ENCODE peak calls at places on chromosomes 16 and 17, in five cellular contexts. L is endothelial cell, H is GM20000, G is upper lobe of right lung, T is GM10248. E is an unnamed sample.

GRCh38 chr16:82651921-82652601 is 25.3 kb downstream of the CDH13 start:
- DNase-seq in L (no peak), H (peak), G (no peak), T (no peak), E (no peak)

GRCh38 chr17:57110579-57111367 is 25.7 kb downstream of the AKAP1 start:
- DNase-seq in L (no peak), H (no peak), G (no peak), T (no peak), E (no peak)

GRCh38 chr16:8571061-8571596 is 19.2 kb downstream of the TMEM114 start:
- DNase-seq in L (no peak), H (no peak), G (no peak), T (no peak), E (no peak)

GRCh38 chr16:875182-876040 is 74.9 kb upstream of the GNG13 start:
- DNase-seq in L (no peak), H (no peak), G (no peak), T (no peak), E (no peak)

GRCh38 chr17:2023692-2024571 is 1.2 kb downstream of the RTN4RL1 start:
- DNase-seq in L (peak), H (no peak), G (peak), T (no peak), E (no peak)

GRCh38 chr17:17876959-17877547 is 40.3 kb upstream of the SREBF1 start:
- DNase-seq in L (no peak), H (no peak), G (no peak), T (no peak), E (no peak)

GRCh38 chr17:82200743-82201497 is 11.7 kb downstream of the CCDC57 start:
- DNase-seq in L (no peak), H (no peak), G (no peak), T (no peak), E (no peak)

GRCh38 chr16:89482824-89483220 is 7.5 kb downstream of the ANKRD11 start:
- DNase-seq in L (no peak), H (no peak), G (no peak), T (no peak), E (no peak)

GRCh38 chr16:10708969-10709368 is 14.2 kb upstream of the TEKT5 start:
- DNase-seq in L (no peak), H (no peak), G (no peak), T (no peak), E (no peak)

GRCh38 chr17:71111945-71112344 is 942.6 kb downstream of the KCNJ2 start:
- DNase-seq in L (no peak), H (no peak), G (no peak), T (no peak), E (no peak)

GRCh38 chr16:48041861-48042435 is 113.8 kb downstream of the ABCC12 start:
- DNase-seq in L (peak), H (no peak), G (no peak), T (no peak), E (no peak)

GRCh38 chr17:50037321-50038107 is 18.4 kb upstream of the ITGA3 start:
- DNase-seq in L (no peak), H (no peak), G (peak), T (no peak), E (peak)

GRCh38 chr16:5709889-5710288 is 612.3 kb upstream of the EEF2KMT start:
- DNase-seq in L (peak), H (no peak), G (no peak), T (no peak), E (no peak)

GRCh38 chr16:65572156-65572555 is 450.3 kb upstream of the CDH11 start:
- DNase-seq in L (no peak), H (no peak), G (no peak), T (no peak), E (no peak)

GRCh38 chr17:58248955-58249269 is 10.5 kb downstream of the LPO start:
- DNase-seq in L (no peak), H (no peak), G (no peak), T (no peak), E (no peak)

GRCh38 chr17:80122026-80122575 is 20.7 kb downstream of the GAA start:
- DNase-seq in L (no peak), H (no peak), G (no peak), T (no peak), E (no peak)

GRCh38 chr17:44444735-44445105 is 55.3 kb upstream of the ITGA2B start:
- DNase-seq in L (no peak), H (no peak), G (no peak), T (no peak), E (no peak)

GRCh38 chr17:69093279-69093789 is 32.6 kb upstream of the ABCA9 start:
- DNase-seq in L (no peak), H (peak), G (no peak), T (no peak), E (no peak)

GRCh38 chr16:58732545-58733247 is 1.4 kb downstream of the GOT2 start:
- DNase-seq in L (no peak), H (peak), G (no peak), T (peak), E (peak)

GRCh38 chr16:7331997-7332396 is 648 bp upstream of the RBFOX1 start:
- DNase-seq in L (no peak), H (no peak), G (no peak), T (no peak), E (no peak)

GRCh38 chr16:85752511-85753420 is 1.9 kb upstream of the C16orf74 start:
- DNase-seq in L (peak), H (no peak), G (no peak), T (no peak), E (no peak)

GRCh38 chr17:43324205-43324893 is 74.4 kb upstream of the ARL4D start:
- DNase-seq in L (peak), H (peak), G (no peak), T (no peak), E (no peak)
- TF ChIP-seq CTCF in L (peak), H (no peak), G (peak), T (peak), E (no peak)

DNA sequence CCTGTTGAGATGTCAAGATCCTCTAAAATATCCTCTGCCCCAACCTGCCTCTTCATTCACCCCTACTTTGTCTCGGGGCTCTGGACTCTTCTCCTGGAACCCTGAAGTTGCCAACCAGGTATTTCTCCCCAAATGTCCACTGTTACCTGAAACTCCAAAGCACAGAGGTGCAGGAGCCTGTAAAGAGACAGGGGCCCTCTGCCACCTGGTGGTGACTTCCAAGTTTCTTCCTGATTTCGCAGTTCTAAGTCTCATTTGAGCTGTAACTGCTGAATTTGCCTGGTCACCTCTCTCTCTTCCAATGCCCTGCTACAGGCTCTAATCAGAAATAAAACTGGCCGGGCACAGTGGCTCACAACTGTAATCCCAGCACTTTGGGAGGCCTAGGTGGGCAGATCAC is 77.1 kb upstream of the RCVRN start:
- DNase-seq in L (no peak), H (no peak), G (no peak), T (peak), E (peak)
- TF ChIP-seq CTCF in L (no peak), H (no peak), G (peak), T (peak), E (peak)

GRCh38 chr17:39920218-39921210 is 2.1 kb upstream of the GSDMB start:
- DNase-seq in L (no peak), H (peak), G (no peak), T (peak), E (peak)

GRCh38 chr17:39913989-39914388 is 4.4 kb downstream of the GSDMB start:
- DNase-seq in L (no peak), H (no peak), G (no peak), T (no peak), E (no peak)

GRCh38 chr17:39919087-39919683 is 750 bp upstream of the GSDMB start:
- DNase-seq in L (no peak), H (no peak), G (peak), T (no peak), E (no peak)

GRCh38 chr17:39915559-39915958 is 2.9 kb downstream of the GSDMB start:
- DNase-seq in L (no peak), H (peak), G (no peak), T (no peak), E (peak)

GRCh38 chr17:39916918-39917317 is 1.5 kb downstream of the GSDMB start:
- DNase-seq in L (no peak), H (no peak), G (peak), T (no peak), E (no peak)
- TF ChIP-seq CTCF in L (no peak), H (no peak), G (no peak), T (no peak), E (no peak)

GRCh38 chr16:56270828-56271227 is 79.5 kb downstream of the GNAO1 start:
- DNase-seq in L (no peak), H (no peak), G (no peak), T (no peak), E (no peak)

GRCh38 chr16:56269276-56269675 is 78.0 kb downstream of the GNAO1 start:
- DNase-seq in L (no peak), H (no peak), G (peak), T (no peak), E (no peak)

GRCh38 chr16:56268799-56269198 is 77.5 kb downstream of the GNAO1 start:
- DNase-seq in L (no peak), H (no peak), G (peak), T (no peak), E (no peak)

GRCh38 chr16:56267888-56268287 is 76.6 kb downstream of the GNAO1 start:
- DNase-seq in L (no peak), H (no peak), G (no peak), T (no peak), E (no peak)

GRCh38 chr16:56269824-56270684 is 78.8 kb downstream of the GNAO1 start:
- DNase-seq in L (no peak), H (no peak), G (peak), T (no peak), E (no peak)
- TF ChIP-seq CTCF in L (no peak), H (no peak), G (no peak), T (no peak), E (no peak)

GRCh38 chr17:10521949-10522348 is 3.6 kb upstream of the MYH1 start:
- DNase-seq in L (no peak), H (no peak), G (no peak), T (no peak), E (no peak)

GRCh38 chr17:10516065-10516464 is 2.3 kb downstream of the MYH1 start:
- DNase-seq in L (no peak), H (no peak), G (no peak), T (no peak), E (no peak)

GRCh38 chr17:10523043-10523442 is 4.7 kb upstream of the MYH1 start:
- DNase-seq in L (no peak), H (no peak), G (no peak), T (no peak), E (no peak)

GRCh38 chr17:10516638-10517037 is 1.7 kb downstream of the MYH1 start:
- DNase-seq in L (no peak), H (no peak), G (no peak), T (no peak), E (no peak)

GRCh38 chr17:10518271-10519037 is at the start of gene MYH1:
- DNase-seq in L (no peak), H (no peak), G (no peak), T (no peak), E (no peak)
- TF ChIP-seq CTCF in L (no peak), H (no peak), G (no peak), T (no peak), E (no peak)